ENCODE peak calls at places on chromosome 21, in four cellular contexts. L is HepG2, Q is K562, O is H1. R is an unnamed sample.

GRCh38 chr21:27772816-27773215 is 805.9 kb upstream of the ADAMTS5 start:
- DNase-seq in L (no peak), Q (no peak), O (no peak), R (no peak)

GRCh38 chr21:39633043-39633442 is 20.3 kb downstream of the B3GALT5 start:
- DNase-seq in L (no peak), Q (no peak), O (no peak), R (peak)

GRCh38 chr21:18387994-18388393 is 15.6 kb downstream of the TMPRSS15 start:
- DNase-seq in L (no peak), Q (no peak), O (no peak), R (no peak)

GRCh38 chr21:28856588-28857250 is 136.0 kb downstream of the LTN1 start:
- DNase-seq in L (peak), Q (no peak), O (no peak), R (no peak)

GRCh38 chr21:27306821-27307746 is 340.2 kb upstream of the ADAMTS5 start:
- DNase-seq in L (no peak), Q (no peak), O (no peak), R (no peak)

GRCh38 chr21:30943920-30944319 is 62.5 kb upstream of the KRTAP11-1 start:
- DNase-seq in L (no peak), Q (no peak), O (no peak), R (no peak)

GRCh38 chr21:29405503-29406122 is 106.9 kb downstream of the BACH1 start:
- DNase-seq in L (no peak), Q (no peak), O (no peak), R (no peak)

GRCh38 chr21:31335957-31336738 is 7.9 kb downstream of the TIAM1 start:
- DNase-seq in L (no peak), Q (no peak), O (no peak), R (no peak)

GRCh38 chr21:40595806-40596205 is 251.2 kb downstream of the DSCAM start:
- DNase-seq in L (no peak), Q (no peak), O (no peak), R (no peak)

GRCh38 chr21:16195896-16196443 is 466.2 kb downstream of the USP25 start:
- DNase-seq in L (no peak), Q (no peak), O (no peak), R (no peak)

GRCh38 chr21:26966978-26967913 is at the start of gene ADAMTS5:
- DNase-seq in L (no peak), Q (no peak), O (peak), R (no peak)

GRCh38 chr21:40839551-40839950 is 7.4 kb downstream of the DSCAM start:
- DNase-seq in L (no peak), Q (no peak), O (no peak), R (no peak)

GRCh38 chr21:21688877-21689276 is 690.7 kb downstream of the NCAM2 start:
- DNase-seq in L (no peak), Q (no peak), O (peak), R (no peak)

GRCh38 chr21:28237661-28238060 is 755.0 kb downstream of the LTN1 start:
- DNase-seq in L (no peak), Q (no peak), O (no peak), R (no peak)

GRCh38 chr21:16117851-16118592 is 388.2 kb downstream of the USP25 start:
- DNase-seq in L (no peak), Q (no peak), O (no peak), R (no peak)

GRCh38 chr21:16211339-16212303 is 481.8 kb downstream of the USP25 start:
- DNase-seq in L (no peak), Q (no peak), O (no peak), R (no peak)

GRCh38 chr21:14405225-14405624 is 22.3 kb upstream of the HSPA13 start:
- DNase-seq in L (no peak), Q (no peak), O (no peak), R (no peak)

GRCh38 chr21:32940079-32941014 is 85.4 kb upstream of the OLIG2 start:
- DNase-seq in L (peak), Q (peak), O (no peak), R (peak)

GRCh38 chr21:43331962-43332458 is 94.9 kb downstream of the SIK1 start:
- DNase-seq in L (no peak), Q (no peak), O (no peak), R (no peak)

GRCh38 chr21:34363733-34364132 is at the start of gene KCNE2:
- DNase-seq in L (no peak), Q (no peak), O (peak), R (no peak)

GRCh38 chr21:39484711-39485264 is 33.0 kb downstream of the SH3BGR start:
- DNase-seq in L (no peak), Q (no peak), O (no peak), R (no peak)

GRCh38 chr21:27329255-27329851 is 362.5 kb upstream of the ADAMTS5 start:
- DNase-seq in L (no peak), Q (no peak), O (no peak), R (no peak)

GRCh38 chr21:40929833-40930232 is 82.9 kb upstream of the DSCAM start:
- DNase-seq in L (no peak), Q (no peak), O (no peak), R (no peak)

GRCh38 chr21:34073749-34074282 is 438 bp downstream of the MRPS6 start:
- DNase-seq in L (no peak), Q (peak), O (peak), R (no peak)

GRCh38 chr21:32131960-32132359 is 146.9 kb downstream of the MIS18A start:
- DNase-seq in L (peak), Q (peak), O (peak), R (no peak)

GRCh38 chr21:32516729-32517649 is 68.3 kb downstream of the TCP10L start:
- DNase-seq in L (no peak), Q (no peak), O (no peak), R (no peak)

GRCh38 chr21:37017951-37018679 is 11.6 kb downstream of the RIPPLY3 start:
- DNase-seq in L (no peak), Q (no peak), O (no peak), R (no peak)

GRCh38 chr21:32312321-32312720 is 13.7 kb downstream of the MRAP start:
- DNase-seq in L (no peak), Q (no peak), O (peak), R (no peak)

GRCh38 chr21:27694667-27695066 is 727.8 kb upstream of the ADAMTS5 start:
- DNase-seq in L (no peak), Q (no peak), O (no peak), R (no peak)

GRCh38 chr21:14875704-14876364 is 189.0 kb downstream of the NRIP1 start:
- DNase-seq in L (peak), Q (no peak), O (no peak), R (no peak)

GRCh38 chr21:14466715-14467114 is 79.4 kb downstream of the SAMSN1 start:
- DNase-seq in L (no peak), Q (no peak), O (no peak), R (no peak)

GRCh38 chr21:33666153-33666552 is 23.9 kb downstream of the ITSN1 start:
- DNase-seq in L (no peak), Q (no peak), O (no peak), R (no peak)

DNA sequence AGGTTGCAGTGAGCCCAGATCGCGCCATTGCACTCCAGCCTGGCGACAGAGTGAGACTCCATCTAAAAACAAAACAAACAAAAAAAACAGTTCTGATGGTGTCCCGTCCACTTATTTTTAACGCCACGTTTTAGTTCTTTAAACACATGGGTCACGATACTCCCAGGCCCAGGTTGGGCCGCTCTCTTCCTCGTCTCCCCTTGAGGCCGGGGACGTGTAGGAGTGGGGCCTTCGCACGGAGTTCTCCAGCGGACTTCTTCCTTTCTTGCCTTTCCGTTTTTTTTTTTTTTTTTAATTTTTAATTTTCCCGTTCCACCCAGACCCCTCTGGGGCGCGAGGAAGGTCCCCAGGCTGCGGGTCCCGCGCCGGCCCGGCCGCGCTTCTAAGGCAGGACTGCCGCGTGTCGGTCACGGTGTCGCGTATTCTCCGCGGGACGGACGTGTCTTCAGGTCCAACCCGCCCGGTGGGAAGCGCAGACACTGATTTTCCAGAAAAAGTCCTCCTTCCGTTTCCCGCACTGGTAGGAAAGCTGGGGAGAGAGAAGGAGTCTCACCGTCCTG is 47.5 kb upstream of the SLC19A1 start:
- DNase-seq in L (no peak), Q (no peak), O (no peak), R (no peak)
- H2AFZ ChIP-seq in L (no peak), Q (peak), O (peak), R (no peak)

GRCh38 chr21:42280356-42281195 is 34.6 kb downstream of the TFF3 start:
- DNase-seq in L (no peak), Q (no peak), O (no peak), R (no peak)
- TF ChIP-seq SP1 in L (no peak), Q (no peak), O (no peak), R (no peak)

GRCh38 chr21:46065993-46066842 is 31.7 kb upstream of the COL6A2 start:
- DNase-seq in L (no peak), Q (no peak), O (no peak), R (no peak)
- H2AFZ ChIP-seq in L (no peak), Q (no peak), O (no peak), R (no peak)

DNA sequence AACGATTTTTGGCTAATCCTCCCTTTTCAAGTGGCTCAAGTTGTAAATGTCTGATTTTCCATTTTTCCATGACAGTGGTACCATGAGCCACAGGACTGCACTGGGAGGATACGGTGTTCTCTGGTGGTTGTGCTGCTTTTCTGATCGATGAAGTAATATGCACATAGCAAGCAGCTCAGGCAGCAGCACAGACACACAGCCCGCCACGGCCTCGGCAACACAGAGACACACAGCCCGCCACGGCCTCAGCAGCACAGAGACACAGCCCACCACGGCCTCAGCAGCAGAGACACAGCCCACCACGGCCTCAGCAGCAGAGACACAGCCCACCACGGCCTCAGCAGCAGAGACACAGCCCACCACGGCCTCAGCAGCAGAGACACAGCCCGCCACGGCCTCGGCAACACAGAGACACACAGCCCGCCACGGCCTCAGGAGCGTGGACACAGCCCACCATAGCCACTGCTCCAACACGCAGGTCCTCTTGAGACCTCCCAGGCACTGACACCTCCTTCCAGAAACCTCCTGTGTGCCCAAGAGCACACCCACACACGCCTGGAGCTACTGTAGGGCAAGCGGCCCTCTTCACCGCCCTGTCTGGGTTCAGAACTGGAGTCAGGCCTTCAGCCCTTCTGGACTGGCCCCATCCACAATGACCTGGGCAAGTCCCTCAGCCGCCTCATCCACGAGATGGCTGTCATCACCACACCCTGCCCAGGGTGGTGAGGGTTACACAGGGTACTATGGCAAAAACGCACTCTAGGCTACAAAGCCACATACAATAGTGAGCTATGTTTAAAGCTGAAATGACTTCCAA is 10.4 kb downstream of the PTTG1IP start:
- DNase-seq in L (no peak), Q (no peak), O (no peak), R (no peak)
- TF ChIP-seq SP1 in L (no peak), Q (no peak), O (no peak), R (no peak)

DNA sequence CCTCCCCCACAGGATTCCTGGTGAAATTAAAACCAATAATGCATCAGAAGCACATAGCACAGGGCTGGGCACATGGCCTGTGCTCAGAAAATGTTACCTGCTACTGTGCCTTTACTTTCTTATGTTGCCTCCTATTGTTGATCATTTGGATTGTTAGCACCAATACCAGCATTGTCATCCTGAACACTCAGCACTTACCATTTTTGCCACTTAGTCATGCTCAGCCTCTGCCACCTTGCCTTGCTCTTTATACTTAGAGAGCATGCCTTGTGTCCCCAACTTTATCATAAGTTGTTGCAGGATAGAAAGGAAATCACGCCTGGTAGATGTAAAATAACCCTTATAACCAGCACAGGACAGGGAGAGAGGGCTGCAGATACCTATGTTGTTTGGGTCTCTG is 361.0 kb upstream of the RUNX1 start:
- DNase-seq in L (no peak), Q (no peak), O (no peak), R (no peak)
- H2AFZ ChIP-seq in L (no peak), Q (no peak), O (peak), R (no peak)

DNA sequence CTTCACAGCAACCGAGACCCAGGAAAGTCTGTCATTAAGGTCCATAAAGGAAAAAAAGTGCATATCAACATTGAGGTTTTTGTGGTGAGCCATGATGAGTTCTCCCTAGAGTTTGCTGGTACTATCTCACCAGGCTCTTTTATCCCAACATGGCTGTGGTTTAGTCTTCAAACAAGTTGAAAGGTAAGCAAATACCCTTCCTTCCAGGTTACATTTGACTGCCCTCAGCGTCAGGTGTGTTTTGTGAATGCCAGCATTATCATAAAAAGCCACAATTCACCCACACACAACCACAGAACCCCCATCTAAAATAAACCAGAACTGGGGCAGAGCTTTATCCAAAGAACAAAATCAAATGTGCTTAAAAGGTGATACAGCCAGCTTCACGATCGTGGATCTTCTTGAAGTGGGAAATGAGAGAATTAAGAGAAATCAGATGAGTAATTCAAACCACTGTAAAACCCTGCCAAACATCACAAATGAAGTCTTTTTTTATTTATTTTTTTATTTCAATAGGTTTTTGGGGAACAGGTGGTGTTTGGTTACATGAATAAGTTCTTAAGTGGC is 64.7 kb downstream of the SETD4 start:
- DNase-seq in L (peak), Q (no peak), O (no peak), R (no peak)
- TF ChIP-seq SP1 in L (no peak), Q (no peak), O (no peak), R (no peak)

GRCh38 chr21:45788198-45788597 is 144.7 kb downstream of the PCBP3 start:
- DNase-seq in L (no peak), Q (no peak), O (no peak), R (no peak)
- H2AFZ ChIP-seq in L (no peak), Q (no peak), O (no peak), R (no peak)

GRCh38 chr21:25929859-25930520 is 195.2 kb downstream of the GABPA start:
- DNase-seq in L (no peak), Q (no peak), O (no peak), R (no peak)
- TF ChIP-seq SP1 in L (no peak), Q (no peak), O (no peak), R (no peak)

GRCh38 chr21:38266732-38267131 is 9.9 kb downstream of the KCNJ15 start:
- DNase-seq in L (no peak), Q (no peak), O (no peak), R (no peak)
- H2AFZ ChIP-seq in L (no peak), Q (no peak), O (no peak), R (no peak)

GRCh38 chr21:23008803-23009202 is 2010.6 kb downstream of the NCAM2 start:
- DNase-seq in L (no peak), Q (no peak), O (no peak), R (no peak)
- TF ChIP-seq SP1 in L (no peak), Q (no peak), O (no peak), R (no peak)